ENCODE peak calls at places on chromosomes 13 and 19, in six cellular contexts. U, M, G, S, R and D are unnamed samples.
A peak's percentile ranks its signal among the peaks of the same experiment; 100 is the strongest.

GRCh38 chr13:75250526-75251183 is 231.3 kb downstream of the TBC1D4 start:
- DNase-seq in U (no peak), M (no peak), G (peak; percentile 19), S (no peak), R (no peak), D (no peak)

GRCh38 chr19:19115954-19116353 is 22.3 kb downstream of the TMEM161A start:
- DNase-seq in U (peak; percentile 50), M (no peak), G (peak; percentile 37), S (no peak), R (peak; percentile 53), D (no peak)

GRCh38 chr13:100825551-100825950 is 151.0 kb upstream of the TMTC4 start:
- DNase-seq in U (no peak), M (no peak), G (no peak), S (no peak), R (no peak), D (no peak)

GRCh38 chr13:65074248-65074647 is 2155.9 kb downstream of the PCDH9 start:
- DNase-seq in U (no peak), M (no peak), G (no peak), S (no peak), R (no peak), D (no peak)

GRCh38 chr13:30481241-30481760 is 15.6 kb upstream of the HMGB1 start:
- DNase-seq in U (no peak), M (no peak), G (no peak), S (no peak), R (no peak), D (no peak)

GRCh38 chr13:32443111-32443510 is 15.2 kb upstream of the N4BP2L1 start:
- DNase-seq in U (no peak), M (no peak), G (no peak), S (no peak), R (no peak), D (no peak)

GRCh38 chr13:96662036-96662435 is 332.2 kb downstream of the OXGR1 start:
- DNase-seq in U (no peak), M (no peak), G (no peak), S (no peak), R (no peak), D (no peak)

GRCh38 chr13:37403776-37404497 is 194.6 kb downstream of the POSTN start:
- DNase-seq in U (no peak), M (no peak), G (no peak), S (no peak), R (no peak), D (no peak)

GRCh38 chr19:19239675-19240074 is 27.9 kb downstream of the NCAN start:
- DNase-seq in U (no peak), M (no peak), G (no peak), S (no peak), R (no peak), D (no peak)

GRCh38 chr19:45863840-45864628 is at the start of gene FOXA3:
- DNase-seq in U (peak; percentile 63), M (no peak), G (peak; percentile 53), S (no peak), R (peak; percentile 62), D (no peak)

GRCh38 chr19:41699231-41699967 is 9.0 kb upstream of the CEACAM5 start:
- DNase-seq in U (no peak), M (no peak), G (no peak), S (peak; percentile 61), R (no peak), D (no peak)

GRCh38 chr13:52070929-52071523 is 46.5 kb downstream of the UTP14C start:
- DNase-seq in U (no peak), M (no peak), G (no peak), S (no peak), R (no peak), D (no peak)

GRCh38 chr19:17216058-17216670 is 1.0 kb downstream of the USE1 start:
- DNase-seq in U (no peak), M (no peak), G (no peak), S (no peak), R (no peak), D (no peak)

GRCh38 chr13:33953203-33953602 is 135.3 kb downstream of the RFC3 start:
- DNase-seq in U (no peak), M (no peak), G (no peak), S (no peak), R (no peak), D (no peak)

GRCh38 chr13:43473437-43473836 is 313.3 kb downstream of the ENOX1 start:
- DNase-seq in U (no peak), M (no peak), G (no peak), S (no peak), R (no peak), D (no peak)

GRCh38 chr13:33264620-33264978 is 21.0 kb downstream of the STARD13 start:
- DNase-seq in U (no peak), M (no peak), G (no peak), S (no peak), R (peak; percentile 25), D (no peak)

GRCh38 chr19:35559281-35559659 is 4.2 kb downstream of the ATP4A start:
- DNase-seq in U (no peak), M (no peak), G (no peak), S (no peak), R (no peak), D (peak; percentile 63)

GRCh38 chr19:13621413-13621812 is 115.1 kb upstream of the CACNA1A start:
- DNase-seq in U (no peak), M (no peak), G (peak; percentile 85), S (no peak), R (peak; percentile 14), D (no peak)

GRCh38 chr19:48750771-48751504 is 1.5 kb downstream of the FUT1 start:
- DNase-seq in U (no peak), M (no peak), G (no peak), S (no peak), R (no peak), D (no peak)

GRCh38 chr19:8490873-8491272 is 11.6 kb downstream of the PRAM1 start:
- DNase-seq in U (no peak), M (no peak), G (no peak), S (no peak), R (no peak), D (no peak)

GRCh38 chr13:61247149-61247936 is 168.3 kb downstream of the PCDH20 start:
- DNase-seq in U (no peak), M (no peak), G (no peak), S (no peak), R (no peak), D (peak; percentile 41)

GRCh38 chr13:100197591-100198365 is 108.9 kb downstream of the PCCA start:
- DNase-seq in U (no peak), M (no peak), G (no peak), S (no peak), R (no peak), D (no peak)

GRCh38 chr13:107205318-107206112 is 637.6 kb upstream of the ARGLU1 start:
- DNase-seq in U (peak; percentile 87), M (peak; percentile 48), G (peak; percentile 65), S (no peak), R (peak; percentile 25), D (peak; percentile 67)

GRCh38 chr19:33283578-33283977 is 18.8 kb downstream of the CEBPA start:
- DNase-seq in U (no peak), M (no peak), G (no peak), S (no peak), R (no peak), D (peak; percentile 12)

GRCh38 chr19:33055718-33056117 is 9.0 kb downstream of the RHPN2 start:
- DNase-seq in U (no peak), M (no peak), G (no peak), S (no peak), R (no peak), D (no peak)

GRCh38 chr13:28817204-28817603 is 2.9 kb upstream of the MTUS2 start:
- DNase-seq in U (no peak), M (no peak), G (no peak), S (no peak), R (no peak), D (no peak)

GRCh38 chr13:22703601-22704209 is 477.1 kb upstream of the SGCG start:
- DNase-seq in U (no peak), M (no peak), G (no peak), S (no peak), R (no peak), D (no peak)

GRCh38 chr13:87355451-87355850 is 315.7 kb upstream of the SLITRK5 start:
- DNase-seq in U (no peak), M (no peak), G (no peak), S (no peak), R (no peak), D (no peak)

GRCh38 chr13:73194310-73194709 is 135.5 kb downstream of the KLF5 start:
- DNase-seq in U (no peak), M (no peak), G (no peak), S (no peak), R (no peak), D (no peak)

GRCh38 chr13:69319659-69320058 is 788.0 kb upstream of the ATXN8OS start:
- DNase-seq in U (no peak), M (no peak), G (no peak), S (no peak), R (no peak), D (no peak)

GRCh38 chr13:110652231-110652730 is 36.9 kb downstream of the NAXD start:
- DNase-seq in U (no peak), M (no peak), G (no peak), S (peak; percentile 60), R (no peak), D (no peak)

GRCh38 chr13:49214917-49215376 is 5.2 kb upstream of the MLNR start:
- DNase-seq in U (no peak), M (no peak), G (no peak), S (no peak), R (peak; percentile 21), D (no peak)